ENCODE peak calls at places on chromosomes 1 and 21, in seven cellular contexts. H, X, R, K, Y, E and V are unnamed samples.

GRCh38 chr1:206826409-206826808 is 39.0 kb upstream of the IL20 start:
- DNase-seq in H (peak), X (no peak), R (no peak), K (peak), Y (no peak), E (no peak), V (no peak)

GRCh38 chr1:24929091-24929875 is 793 bp downstream of the RUNX3 start:
- DNase-seq in H (no peak), X (peak), R (no peak), K (no peak), Y (no peak), E (peak), V (no peak)

GRCh38 chr1:165632152-165632469 is 1.1 kb downstream of the MGST3 start:
- DNase-seq in H (no peak), X (no peak), R (no peak), K (no peak), Y (no peak), E (peak), V (no peak)

GRCh38 chr1:94063379-94063778 is 57.6 kb downstream of the ABCA4 start:
- DNase-seq in H (peak), X (no peak), R (no peak), K (peak), Y (peak), E (peak), V (peak)

GRCh38 chr1:223700388-223700918 is 11.9 kb upstream of the CAPN2 start:
- DNase-seq in H (no peak), X (no peak), R (no peak), K (peak), Y (no peak), E (no peak), V (no peak)

GRCh38 chr1:5526385-5526750 is 465.9 kb downstream of the NPHP4 start:
- DNase-seq in H (no peak), X (no peak), R (no peak), K (no peak), Y (no peak), E (no peak), V (no peak)

GRCh38 chr1:171718216-171718615 is 23.6 kb downstream of the VAMP4 start:
- DNase-seq in H (peak), X (no peak), R (no peak), K (no peak), Y (no peak), E (no peak), V (no peak)

GRCh38 chr1:203271962-203272632 is 33.2 kb upstream of the BTG2 start:
- DNase-seq in H (no peak), X (no peak), R (no peak), K (no peak), Y (no peak), E (peak), V (no peak)

GRCh38 chr1:200442537-200443169 is 32.8 kb upstream of the ZNF281 start:
- DNase-seq in H (no peak), X (no peak), R (no peak), K (no peak), Y (no peak), E (no peak), V (no peak)

GRCh38 chr21:43727571-43728466 is 8.9 kb downstream of the PDXK start:
- DNase-seq in H (no peak), X (peak), R (no peak), K (no peak), Y (no peak), E (no peak), V (no peak)

GRCh38 chr1:172589553-172589952 is 56.6 kb downstream of the SUCO start:
- DNase-seq in H (no peak), X (no peak), R (no peak), K (no peak), Y (no peak), E (no peak), V (no peak)

GRCh38 chr1:218625393-218625792 is 280.3 kb downstream of the TGFB2 start:
- DNase-seq in H (no peak), X (no peak), R (no peak), K (no peak), Y (no peak), E (no peak), V (no peak)

GRCh38 chr1:1954831-1955441 is 35.9 kb upstream of the TMEM52 start:
- DNase-seq in H (no peak), X (no peak), R (no peak), K (no peak), Y (no peak), E (no peak), V (no peak)

GRCh38 chr21:43188712-43189151 is 19.9 kb downstream of the CRYAA start:
- DNase-seq in H (no peak), X (no peak), R (peak), K (no peak), Y (no peak), E (peak), V (no peak)

GRCh38 chr1:219413523-219413922 is 199.4 kb downstream of the ZC3H11B start:
- DNase-seq in H (no peak), X (no peak), R (no peak), K (no peak), Y (no peak), E (no peak), V (no peak)

GRCh38 chr1:227315500-227316346 is 2.6 kb downstream of the CDC42BPA start:
- DNase-seq in H (peak), X (no peak), R (peak), K (peak), Y (no peak), E (peak), V (peak)

GRCh38 chr1:201191723-201192477 is 1.3 kb downstream of the IGFN1 start:
- DNase-seq in H (peak), X (no peak), R (no peak), K (peak), Y (peak), E (no peak), V (peak)

GRCh38 chr1:160325252-160325651 is 17.8 kb downstream of the COPA start:
- DNase-seq in H (no peak), X (no peak), R (no peak), K (no peak), Y (no peak), E (no peak), V (no peak)

GRCh38 chr1:29822895-29823294 is 586.6 kb downstream of the PTPRU start:
- DNase-seq in H (no peak), X (no peak), R (no peak), K (no peak), Y (no peak), E (no peak), V (no peak)

GRCh38 chr1:115654125-115654524 is 12.4 kb downstream of the VANGL1 start:
- DNase-seq in H (peak), X (no peak), R (no peak), K (no peak), Y (no peak), E (no peak), V (no peak)

GRCh38 chr1:33152685-33153432 is 29.0 kb downstream of the TRIM62 start:
- DNase-seq in H (peak), X (no peak), R (peak), K (peak), Y (no peak), E (no peak), V (peak)

GRCh38 chr1:148334339-148335130 is 148.6 kb downstream of the PPIAL4G start:
- DNase-seq in H (peak), X (peak), R (peak), K (peak), Y (peak), E (peak), V (peak)

GRCh38 chr1:43536196-43536863 is 5.6 kb downstream of the PTPRF start:
- DNase-seq in H (no peak), X (no peak), R (peak), K (no peak), Y (no peak), E (peak), V (no peak)

GRCh38 chr1:85313888-85314696 is 37.7 kb upstream of the BCL10 start:
- DNase-seq in H (peak), X (no peak), R (peak), K (peak), Y (peak), E (no peak), V (peak)

GRCh38 chr1:160137216-160137862 is 14.1 kb upstream of the ATP1A4 start:
- DNase-seq in H (no peak), X (no peak), R (no peak), K (no peak), Y (no peak), E (no peak), V (no peak)

GRCh38 chr1:28392027-28392652 is 22.6 kb downstream of the PHACTR4 start:
- DNase-seq in H (peak), X (no peak), R (no peak), K (peak), Y (peak), E (no peak), V (peak)

GRCh38 chr21:42443876-42444744 is 40.4 kb downstream of the UBASH3A start:
- DNase-seq in H (no peak), X (no peak), R (no peak), K (no peak), Y (no peak), E (peak), V (no peak)

GRCh38 chr1:152917794-152918193 is 9.4 kb downstream of the IVL start:
- DNase-seq in H (peak), X (no peak), R (no peak), K (no peak), Y (no peak), E (no peak), V (no peak)

GRCh38 chr1:177311111-177311510 is 140.4 kb downstream of the BRINP2 start:
- DNase-seq in H (no peak), X (no peak), R (no peak), K (no peak), Y (no peak), E (no peak), V (no peak)

GRCh38 chr21:34544032-34544496 is 32.1 kb upstream of the KCNE1 start:
- DNase-seq in H (peak), X (peak), R (peak), K (peak), Y (no peak), E (peak), V (peak)

GRCh38 chr1:97925982-97926708 is 5.3 kb upstream of the DPYD start:
- DNase-seq in H (no peak), X (no peak), R (no peak), K (no peak), Y (no peak), E (no peak), V (no peak)

GRCh38 chr1:151416231-151416630 is 16.9 kb downstream of the PSMB4 start:
- DNase-seq in H (peak), X (no peak), R (no peak), K (peak), Y (peak), E (no peak), V (peak)

GRCh38 chr1:163596541-163597258 is 274.9 kb downstream of the NUF2 start:
- DNase-seq in H (no peak), X (no peak), R (no peak), K (no peak), Y (no peak), E (no peak), V (no peak)

GRCh38 chr1:207848234-207848633 is 62.7 kb downstream of the CD34 start:
- DNase-seq in H (peak), X (peak), R (peak), K (peak), Y (no peak), E (peak), V (peak)

GRCh38 chr21:45357436-45358260 is 47.3 kb upstream of the COL18A1 start:
- DNase-seq in H (peak), X (peak), R (no peak), K (no peak), Y (no peak), E (peak), V (no peak)
- TF ChIP-seq CTCF in H (peak), X (no peak), R (no peak), K (peak), Y (peak), E (no peak), V (peak)

GRCh38 chr1:17212487-17213121 is 7.7 kb downstream of the PADI1 start:
- DNase-seq in H (peak), X (peak), R (no peak), K (peak), Y (peak), E (no peak), V (peak)
- H3K4me3 ChIP-seq in H (no peak), X (no peak), R (no peak), K (no peak), Y (no peak), E (no peak), V (no peak)

DNA sequence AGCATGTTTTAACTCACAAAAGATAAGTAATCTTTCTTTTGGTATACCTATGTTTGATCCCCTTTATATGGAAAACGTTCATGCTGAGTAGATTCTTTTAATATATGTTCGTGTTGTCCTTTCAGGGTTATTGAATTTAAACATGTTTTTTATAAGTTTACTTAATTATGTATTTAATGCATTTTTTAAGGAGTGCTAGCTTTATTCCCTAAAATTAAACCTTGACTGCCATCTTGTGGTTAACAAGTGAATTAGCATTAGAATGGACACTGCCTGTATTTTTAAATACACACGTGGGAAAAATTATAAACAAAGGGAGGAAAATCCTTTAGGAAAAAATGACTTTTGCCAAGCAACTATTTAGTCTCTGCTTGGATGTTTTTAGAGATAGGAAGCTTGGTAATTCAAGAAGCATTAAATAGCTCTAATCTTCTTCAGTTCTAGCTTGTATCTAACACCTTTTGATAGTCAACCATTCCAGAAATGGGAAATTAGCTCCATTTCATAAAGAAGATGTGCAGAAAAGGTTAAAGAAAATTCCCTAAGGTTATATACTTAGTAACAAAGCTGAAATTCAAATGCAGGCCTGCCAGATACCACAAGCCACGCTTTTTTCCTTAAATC is 43.0 kb downstream of the UBE2U start:
- DNase-seq in H (peak), X (no peak), R (no peak), K (peak), Y (no peak), E (no peak), V (peak)
- TF ChIP-seq CTCF in H (peak), X (peak), R (peak), K (peak), Y (peak), E (peak), V (peak)

DNA sequence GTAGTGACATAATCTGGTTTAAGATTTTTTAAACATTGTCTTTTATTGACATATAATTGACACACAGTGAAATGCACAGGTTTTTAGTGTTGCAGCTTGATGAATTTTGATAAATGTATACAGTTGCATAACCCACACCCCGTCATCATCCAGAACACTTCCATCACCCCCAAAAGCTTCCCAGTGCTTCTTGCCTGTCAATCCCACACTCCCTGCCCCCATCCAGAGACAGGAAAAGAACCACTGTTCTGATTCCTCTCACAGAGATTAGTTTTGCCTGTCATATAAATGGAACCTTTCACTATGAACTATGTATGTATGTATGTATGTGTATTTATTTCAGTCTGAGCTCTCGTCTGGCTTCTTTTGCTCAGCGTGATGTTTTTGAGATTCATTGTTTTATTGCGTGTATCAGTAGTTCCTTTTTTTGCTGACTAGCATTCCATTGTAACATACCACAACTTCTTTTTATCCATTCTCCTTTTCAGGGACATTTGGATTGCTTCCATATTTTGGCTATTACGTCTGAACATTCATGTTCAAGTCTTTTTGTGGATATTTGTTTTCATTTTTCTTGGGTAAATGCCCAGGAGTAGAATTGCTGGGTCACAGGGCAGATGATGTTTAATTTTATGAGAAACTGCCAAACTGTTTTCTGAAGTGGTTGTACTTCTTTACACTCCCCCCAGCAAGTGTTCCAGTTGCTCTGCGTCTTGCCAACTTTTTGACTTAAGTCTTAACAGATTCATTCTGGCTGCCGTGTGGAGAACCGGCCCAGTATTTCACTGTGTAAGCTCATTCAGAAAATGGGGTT is 8.7 kb downstream of the UBIAD1 start:
- DNase-seq in H (peak), X (peak), R (no peak), K (peak), Y (peak), E (no peak), V (peak)
- H3K4me3 ChIP-seq in H (no peak), X (no peak), R (no peak), K (no peak), Y (no peak), E (no peak), V (no peak)

DNA sequence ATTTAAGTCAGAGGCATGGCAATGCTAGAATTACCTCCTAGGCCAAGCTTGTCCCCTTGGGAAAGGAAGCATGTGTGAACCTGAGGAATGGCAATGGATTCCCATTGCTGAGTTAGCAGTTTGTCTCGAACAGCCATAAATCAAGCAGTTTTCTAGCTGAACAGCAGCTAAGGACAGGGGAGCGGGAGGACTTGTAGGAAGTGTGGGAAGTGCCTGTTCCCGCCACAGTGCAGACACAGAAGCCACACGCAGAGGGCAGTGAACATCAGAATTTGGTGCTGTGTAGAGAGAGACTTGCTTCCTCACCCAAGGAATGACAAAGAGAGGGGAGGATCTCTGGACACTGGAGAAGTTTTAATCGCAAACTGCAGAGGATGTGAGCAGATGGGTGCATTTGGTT is 3.8 kb downstream of the PHGDH start:
- DNase-seq in H (peak), X (no peak), R (no peak), K (peak), Y (no peak), E (no peak), V (no peak)
- TF ChIP-seq CTCF in H (no peak), X (no peak), R (no peak), K (peak), Y (no peak), E (no peak), V (no peak)

GRCh38 chr1:230310381-230311163 is 115.6 kb downstream of the PGBD5 start:
- DNase-seq in H (peak), X (peak), R (peak), K (peak), Y (peak), E (peak), V (peak)

GRCh38 chr1:230315099-230315498 is 111.0 kb downstream of the PGBD5 start:
- DNase-seq in H (no peak), X (no peak), R (no peak), K (no peak), Y (no peak), E (no peak), V (no peak)

GRCh38 chr1:230314142-230314470 is 112.0 kb downstream of the PGBD5 start:
- DNase-seq in H (no peak), X (no peak), R (no peak), K (no peak), Y (no peak), E (no peak), V (no peak)

GRCh38 chr1:230313453-230314141 is 112.5 kb downstream of the PGBD5 start:
- DNase-seq in H (no peak), X (no peak), R (no peak), K (no peak), Y (no peak), E (no peak), V (no peak)

DNA sequence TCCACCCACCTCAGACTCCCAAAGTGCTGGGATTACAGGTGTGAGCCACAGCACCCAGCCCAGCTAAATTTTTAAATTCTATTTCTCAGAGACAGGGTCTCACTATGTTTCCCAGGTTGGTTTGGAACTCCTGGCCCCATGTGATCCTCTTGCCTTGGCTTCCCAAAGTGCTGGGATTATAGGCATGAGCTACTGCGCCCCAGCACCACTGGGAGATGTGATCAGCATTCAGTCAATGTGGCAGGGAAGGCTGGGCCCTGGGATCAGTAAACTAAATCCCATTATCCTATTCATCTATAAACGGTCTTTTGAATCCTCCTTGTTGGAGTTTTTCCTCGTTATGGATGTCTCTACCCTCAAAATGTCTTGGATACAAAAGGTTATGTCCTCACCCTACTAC is 113.5 kb downstream of the PGBD5 start:
- DNase-seq in H (no peak), X (no peak), R (no peak), K (no peak), Y (no peak), E (no peak), V (no peak)
- H3K4me3 ChIP-seq in H (no peak), X (no peak), R (no peak), K (no peak), Y (no peak), E (no peak), V (no peak)

GRCh38 chr1:39833616-39834015 is 45.0 kb upstream of the BMP8B start:
- DNase-seq in H (no peak), X (no peak), R (no peak), K (no peak), Y (no peak), E (no peak), V (no peak)

GRCh38 chr1:39833121-39833520 is 44.5 kb upstream of the BMP8B start:
- DNase-seq in H (peak), X (no peak), R (no peak), K (no peak), Y (no peak), E (no peak), V (no peak)

GRCh38 chr1:39836595-39837110 is 46.7 kb downstream of the TRIT1 start:
- DNase-seq in H (no peak), X (no peak), R (no peak), K (no peak), Y (no peak), E (no peak), V (no peak)

GRCh38 chr1:39835935-39836594 is 47.2 kb downstream of the TRIT1 start:
- DNase-seq in H (no peak), X (no peak), R (no peak), K (no peak), Y (no peak), E (no peak), V (no peak)

GRCh38 chr1:39835110-39835509 is 46.4 kb upstream of the BMP8B start:
- DNase-seq in H (no peak), X (no peak), R (no peak), K (no peak), Y (no peak), E (no peak), V (no peak)
- TF ChIP-seq CTCF in H (no peak), X (no peak), R (no peak), K (no peak), Y (no peak), E (no peak), V (no peak)